ENCODE peak calls at places on chromosomes 5 and 9, in six cellular contexts. One of them, this sample, is unnamed.

GRCh38 chr5:16886793-16887345 is 49.2 kb downstream of the MYO10 start:
- DNase-seq in astrocyte: no peak
- DNase-seq in AG09309: no peak
- DNase-seq in cardiac fibroblast: no peak
- DNase-seq in body of pancreas: no peak
- DNase-seq in transverse colon: no peak
- DNase-seq in this sample: peak

GRCh38 chr5:150126199-150126920 is 29.3 kb downstream of the PDGFRB start:
- DNase-seq in astrocyte: no peak
- DNase-seq in AG09309: no peak
- DNase-seq in cardiac fibroblast: no peak
- DNase-seq in body of pancreas: no peak
- DNase-seq in transverse colon: no peak
- DNase-seq in this sample: no peak

GRCh38 chr9:7935666-7936065 is 136.1 kb upstream of the DMAC1 start:
- DNase-seq in astrocyte: peak
- DNase-seq in AG09309: no peak
- DNase-seq in cardiac fibroblast: no peak
- DNase-seq in body of pancreas: no peak
- DNase-seq in transverse colon: no peak
- DNase-seq in this sample: no peak

GRCh38 chr5:74954919-74955318 is 88.7 kb upstream of the FAM169A start:
- DNase-seq in astrocyte: peak
- DNase-seq in AG09309: no peak
- DNase-seq in cardiac fibroblast: peak
- DNase-seq in body of pancreas: no peak
- DNase-seq in transverse colon: no peak
- DNase-seq in this sample: peak

GRCh38 chr5:54234304-54234938 is 76.0 kb downstream of the ARL15 start:
- DNase-seq in astrocyte: peak
- DNase-seq in AG09309: no peak
- DNase-seq in cardiac fibroblast: peak
- DNase-seq in body of pancreas: no peak
- DNase-seq in transverse colon: no peak
- DNase-seq in this sample: peak

GRCh38 chr5:172771439-172772111 is 580 bp upstream of the DUSP1 start:
- DNase-seq in astrocyte: no peak
- DNase-seq in AG09309: no peak
- DNase-seq in cardiac fibroblast: no peak
- DNase-seq in body of pancreas: peak
- DNase-seq in transverse colon: no peak
- DNase-seq in this sample: no peak

GRCh38 chr5:91381774-91382492 is 1.2 kb downstream of the ARRDC3 start:
- DNase-seq in astrocyte: peak
- DNase-seq in AG09309: peak
- DNase-seq in cardiac fibroblast: peak
- DNase-seq in body of pancreas: peak
- DNase-seq in transverse colon: peak
- DNase-seq in this sample: peak

GRCh38 chr5:93819666-93820065 is 78.3 kb upstream of the POU5F2 start:
- DNase-seq in astrocyte: no peak
- DNase-seq in AG09309: no peak
- DNase-seq in cardiac fibroblast: no peak
- DNase-seq in body of pancreas: no peak
- DNase-seq in transverse colon: no peak
- DNase-seq in this sample: no peak

GRCh38 chr5:178454308-178454707 is 135.9 kb downstream of the COL23A1 start:
- DNase-seq in astrocyte: no peak
- DNase-seq in AG09309: no peak
- DNase-seq in cardiac fibroblast: no peak
- DNase-seq in body of pancreas: no peak
- DNase-seq in transverse colon: no peak
- DNase-seq in this sample: no peak

GRCh38 chr9:98191615-98192502 is 578 bp downstream of the CORO2A start:
- DNase-seq in astrocyte: no peak
- DNase-seq in AG09309: no peak
- DNase-seq in cardiac fibroblast: no peak
- DNase-seq in body of pancreas: no peak
- DNase-seq in transverse colon: peak
- DNase-seq in this sample: no peak

GRCh38 chr9:34451135-34451534 is 7.2 kb downstream of the FAM219A start:
- DNase-seq in astrocyte: no peak
- DNase-seq in AG09309: no peak
- DNase-seq in cardiac fibroblast: peak
- DNase-seq in body of pancreas: no peak
- DNase-seq in transverse colon: no peak
- DNase-seq in this sample: no peak

GRCh38 chr5:147509041-147509709 is 693 bp downstream of the DPYSL3 start:
- DNase-seq in astrocyte: no peak
- DNase-seq in AG09309: no peak
- DNase-seq in cardiac fibroblast: peak
- DNase-seq in body of pancreas: peak
- DNase-seq in transverse colon: peak
- DNase-seq in this sample: peak

GRCh38 chr9:105187781-105188180 is 56.7 kb upstream of the SLC44A1 start:
- DNase-seq in astrocyte: peak
- DNase-seq in AG09309: peak
- DNase-seq in cardiac fibroblast: peak
- DNase-seq in body of pancreas: no peak
- DNase-seq in transverse colon: no peak
- DNase-seq in this sample: peak

GRCh38 chr5:141935538-141935937 is 11.9 kb downstream of the DELE1 start:
- DNase-seq in astrocyte: no peak
- DNase-seq in AG09309: no peak
- DNase-seq in cardiac fibroblast: no peak
- DNase-seq in body of pancreas: no peak
- DNase-seq in transverse colon: no peak
- DNase-seq in this sample: no peak

GRCh38 chr5:41539454-41539853 is 29.1 kb upstream of the PLCXD3 start:
- DNase-seq in astrocyte: no peak
- DNase-seq in AG09309: no peak
- DNase-seq in cardiac fibroblast: peak
- DNase-seq in body of pancreas: no peak
- DNase-seq in transverse colon: no peak
- DNase-seq in this sample: no peak

GRCh38 chr5:178780581-178781498 is 50.4 kb upstream of the ZNF354A start:
- DNase-seq in astrocyte: no peak
- DNase-seq in AG09309: no peak
- DNase-seq in cardiac fibroblast: no peak
- DNase-seq in body of pancreas: no peak
- DNase-seq in transverse colon: no peak
- DNase-seq in this sample: no peak

GRCh38 chr5:137453476-137454080 is 45.5 kb downstream of the SPOCK1 start:
- DNase-seq in astrocyte: peak
- DNase-seq in AG09309: no peak
- DNase-seq in cardiac fibroblast: peak
- DNase-seq in body of pancreas: no peak
- DNase-seq in transverse colon: no peak
- DNase-seq in this sample: peak

GRCh38 chr5:103674321-103674720 is 111.7 kb upstream of the NUDT12 start:
- DNase-seq in astrocyte: no peak
- DNase-seq in AG09309: no peak
- DNase-seq in cardiac fibroblast: peak
- DNase-seq in body of pancreas: no peak
- DNase-seq in transverse colon: no peak
- DNase-seq in this sample: no peak

GRCh38 chr5:84382363-84383295 is 2.1 kb downstream of the EDIL3 start:
- DNase-seq in astrocyte: peak
- DNase-seq in AG09309: no peak
- DNase-seq in cardiac fibroblast: peak
- DNase-seq in body of pancreas: peak
- DNase-seq in transverse colon: peak
- DNase-seq in this sample: no peak

GRCh38 chr9:69542942-69543704 is 129.0 kb downstream of the APBA1 start:
- DNase-seq in astrocyte: no peak
- DNase-seq in AG09309: no peak
- DNase-seq in cardiac fibroblast: no peak
- DNase-seq in body of pancreas: no peak
- DNase-seq in transverse colon: no peak
- DNase-seq in this sample: no peak

GRCh38 chr5:64347308-64347707 is 158.5 kb upstream of the RGS7BP start:
- DNase-seq in astrocyte: no peak
- DNase-seq in AG09309: no peak
- DNase-seq in cardiac fibroblast: peak
- DNase-seq in body of pancreas: no peak
- DNase-seq in transverse colon: no peak
- DNase-seq in this sample: no peak

GRCh38 chr5:157558089-157558595 is 17.4 kb downstream of the ADAM19 start:
- DNase-seq in astrocyte: peak
- DNase-seq in AG09309: peak
- DNase-seq in cardiac fibroblast: peak
- DNase-seq in body of pancreas: no peak
- DNase-seq in transverse colon: no peak
- DNase-seq in this sample: peak

GRCh38 chr9:126057036-126057435 is 269.6 kb upstream of the MVB12B start:
- DNase-seq in astrocyte: no peak
- DNase-seq in AG09309: no peak
- DNase-seq in cardiac fibroblast: no peak
- DNase-seq in body of pancreas: no peak
- DNase-seq in transverse colon: no peak
- DNase-seq in this sample: no peak

GRCh38 chr9:125759812-125760134 is 12.6 kb downstream of the PBX3 start:
- DNase-seq in astrocyte: no peak
- DNase-seq in AG09309: no peak
- DNase-seq in cardiac fibroblast: peak
- DNase-seq in body of pancreas: no peak
- DNase-seq in transverse colon: no peak
- DNase-seq in this sample: no peak

GRCh38 chr5:121164632-121165031 is 687.0 kb upstream of the FTMT start:
- DNase-seq in astrocyte: no peak
- DNase-seq in AG09309: no peak
- DNase-seq in cardiac fibroblast: no peak
- DNase-seq in body of pancreas: no peak
- DNase-seq in transverse colon: no peak
- DNase-seq in this sample: no peak

GRCh38 chr5:171874210-171874609 is 88.6 kb downstream of the SMIM23 start:
- DNase-seq in astrocyte: no peak
- DNase-seq in AG09309: peak
- DNase-seq in cardiac fibroblast: peak
- DNase-seq in body of pancreas: no peak
- DNase-seq in transverse colon: no peak
- DNase-seq in this sample: peak

GRCh38 chr9:136087741-136088480 is 7.2 kb downstream of the NACC2 start:
- DNase-seq in astrocyte: no peak
- DNase-seq in AG09309: no peak
- DNase-seq in cardiac fibroblast: no peak
- DNase-seq in body of pancreas: peak
- DNase-seq in transverse colon: no peak
- DNase-seq in this sample: no peak

GRCh38 chr9:129481824-129482511 is 138.9 kb downstream of the C9orf50 start:
- DNase-seq in astrocyte: no peak
- DNase-seq in AG09309: no peak
- DNase-seq in cardiac fibroblast: peak
- DNase-seq in body of pancreas: no peak
- DNase-seq in transverse colon: no peak
- DNase-seq in this sample: no peak

GRCh38 chr9:129482521-129483466 is 138.1 kb downstream of the C9orf50 start:
- DNase-seq in astrocyte: peak
- DNase-seq in AG09309: no peak
- DNase-seq in cardiac fibroblast: peak
- DNase-seq in body of pancreas: peak
- DNase-seq in transverse colon: peak
- DNase-seq in this sample: peak

GRCh38 chr9:129484325-129485000 is 136.4 kb downstream of the C9orf50 start:
- DNase-seq in astrocyte: no peak
- DNase-seq in AG09309: no peak
- DNase-seq in cardiac fibroblast: no peak
- DNase-seq in body of pancreas: no peak
- DNase-seq in transverse colon: no peak
- DNase-seq in this sample: no peak

GRCh38 chr9:129485140-129485758 is 135.7 kb downstream of the C9orf50 start:
- DNase-seq in astrocyte: no peak
- DNase-seq in AG09309: no peak
- DNase-seq in cardiac fibroblast: no peak
- DNase-seq in body of pancreas: no peak
- DNase-seq in transverse colon: no peak
- DNase-seq in this sample: no peak

GRCh38 chr9:129483467-129484324 is 137.2 kb downstream of the C9orf50 start:
- DNase-seq in astrocyte: peak
- DNase-seq in AG09309: peak
- DNase-seq in cardiac fibroblast: peak
- DNase-seq in body of pancreas: peak
- DNase-seq in transverse colon: peak
- DNase-seq in this sample: peak
- H3K4me3 ChIP-seq in astrocyte: peak
- H3K4me3 ChIP-seq in AG09309: peak
- H3K4me3 ChIP-seq in cardiac fibroblast: peak
- H3K4me3 ChIP-seq in body of pancreas: no peak
- H3K4me3 ChIP-seq in transverse colon: peak
- H3K4me3 ChIP-seq in this sample: peak

GRCh38 chr9:25261445-25261844 is 416.8 kb downstream of the TUSC1 start:
- DNase-seq in astrocyte: no peak
- DNase-seq in AG09309: no peak
- DNase-seq in cardiac fibroblast: no peak
- DNase-seq in body of pancreas: no peak
- DNase-seq in transverse colon: no peak
- DNase-seq in this sample: no peak
- TF ChIP-seq CTCF in astrocyte: no peak
- TF ChIP-seq CTCF in AG09309: no peak
- TF ChIP-seq CTCF in cardiac fibroblast: no peak
- TF ChIP-seq CTCF in body of pancreas: no peak
- TF ChIP-seq CTCF in transverse colon: no peak
- TF ChIP-seq CTCF in this sample: no peak

GRCh38 chr5:128534729-128535128 is 3.3 kb downstream of the FBN2 start:
- DNase-seq in astrocyte: peak
- DNase-seq in AG09309: no peak
- DNase-seq in cardiac fibroblast: peak
- DNase-seq in body of pancreas: no peak
- DNase-seq in transverse colon: no peak
- DNase-seq in this sample: peak
- H3K4me3 ChIP-seq in astrocyte: no peak
- H3K4me3 ChIP-seq in AG09309: peak
- H3K4me3 ChIP-seq in cardiac fibroblast: no peak
- H3K4me3 ChIP-seq in body of pancreas: no peak
- H3K4me3 ChIP-seq in transverse colon: no peak
- H3K4me3 ChIP-seq in this sample: peak

DNA sequence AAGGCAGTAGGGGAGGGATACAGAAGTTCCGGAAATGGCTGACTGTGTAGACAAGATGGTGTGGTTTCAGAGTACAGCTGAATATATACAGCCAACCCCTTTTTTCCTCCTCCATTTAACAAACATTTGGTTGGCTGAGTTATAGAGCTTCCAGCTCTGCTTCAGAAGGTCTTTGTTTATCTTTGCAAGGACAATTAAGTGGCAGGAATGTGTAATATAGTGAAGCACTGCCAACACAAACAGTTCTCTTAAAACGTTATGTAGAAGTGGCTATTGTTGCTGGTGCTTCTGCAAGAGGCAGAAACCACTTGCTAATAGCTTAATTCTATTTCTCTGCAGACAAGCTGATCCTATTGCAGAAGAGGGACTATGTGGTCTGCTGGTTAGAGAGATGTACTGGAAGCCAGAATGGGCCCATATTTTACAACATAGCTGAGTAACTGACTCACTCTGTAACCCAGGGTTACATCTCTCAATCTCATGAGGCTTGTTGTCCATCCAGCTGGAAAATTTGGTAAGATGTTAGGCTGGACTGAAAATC is 62.7 kb upstream of the OSMR start:
- DNase-seq in astrocyte: peak
- DNase-seq in AG09309: peak
- DNase-seq in cardiac fibroblast: peak
- DNase-seq in body of pancreas: no peak
- DNase-seq in transverse colon: no peak
- DNase-seq in this sample: peak
- TF ChIP-seq CTCF in astrocyte: no peak
- TF ChIP-seq CTCF in AG09309: no peak
- TF ChIP-seq CTCF in cardiac fibroblast: peak
- TF ChIP-seq CTCF in body of pancreas: peak
- TF ChIP-seq CTCF in transverse colon: no peak
- TF ChIP-seq CTCF in this sample: peak